ENCODE peak calls at places on chromosomes 2 and 18, in five cellular contexts. A, S, K, E and I are unnamed samples.

GRCh38 chr2:200603972-200604371 is 18.2 kb downstream of the AOX1 start:
- DNase-seq in A (peak), S (peak), K (no peak), E (no peak), I (peak)

GRCh38 chr2:147348886-147349285 is 495.9 kb upstream of the ACVR2A start:
- DNase-seq in A (no peak), S (no peak), K (no peak), E (no peak), I (no peak)

GRCh38 chr2:150626934-150627336 is 139.5 kb upstream of the RND3 start:
- DNase-seq in A (peak), S (no peak), K (no peak), E (no peak), I (no peak)

GRCh38 chr18:31578126-31578525 is 13.6 kb upstream of the TTR start:
- DNase-seq in A (no peak), S (no peak), K (no peak), E (no peak), I (no peak)

GRCh38 chr2:240121675-240122074 is 14.4 kb downstream of the COPS9 start:
- DNase-seq in A (no peak), S (no peak), K (no peak), E (no peak), I (no peak)

GRCh38 chr2:209458018-209458979 is 34.5 kb downstream of the MAP2 start:
- DNase-seq in A (peak), S (peak), K (no peak), E (no peak), I (no peak)

GRCh38 chr2:38021589-38021988 is 54.4 kb downstream of the CYP1B1 start:
- DNase-seq in A (no peak), S (no peak), K (no peak), E (no peak), I (no peak)

GRCh38 chr18:59881728-59882685 is 17.8 kb upstream of the PMAIP1 start:
- DNase-seq in A (peak), S (peak), K (no peak), E (no peak), I (peak)

GRCh38 chr2:128516938-128517337 is 198.3 kb upstream of the HS6ST1 start:
- DNase-seq in A (no peak), S (no peak), K (no peak), E (no peak), I (no peak)

GRCh38 chr2:128521482-128521881 is 202.8 kb upstream of the HS6ST1 start:
- DNase-seq in A (no peak), S (no peak), K (no peak), E (no peak), I (no peak)

GRCh38 chr2:128520340-128520739 is 201.7 kb upstream of the HS6ST1 start:
- DNase-seq in A (no peak), S (no peak), K (no peak), E (no peak), I (no peak)

GRCh38 chr2:128520787-128521186 is 202.1 kb upstream of the HS6ST1 start:
- DNase-seq in A (no peak), S (no peak), K (no peak), E (no peak), I (no peak)

DNA sequence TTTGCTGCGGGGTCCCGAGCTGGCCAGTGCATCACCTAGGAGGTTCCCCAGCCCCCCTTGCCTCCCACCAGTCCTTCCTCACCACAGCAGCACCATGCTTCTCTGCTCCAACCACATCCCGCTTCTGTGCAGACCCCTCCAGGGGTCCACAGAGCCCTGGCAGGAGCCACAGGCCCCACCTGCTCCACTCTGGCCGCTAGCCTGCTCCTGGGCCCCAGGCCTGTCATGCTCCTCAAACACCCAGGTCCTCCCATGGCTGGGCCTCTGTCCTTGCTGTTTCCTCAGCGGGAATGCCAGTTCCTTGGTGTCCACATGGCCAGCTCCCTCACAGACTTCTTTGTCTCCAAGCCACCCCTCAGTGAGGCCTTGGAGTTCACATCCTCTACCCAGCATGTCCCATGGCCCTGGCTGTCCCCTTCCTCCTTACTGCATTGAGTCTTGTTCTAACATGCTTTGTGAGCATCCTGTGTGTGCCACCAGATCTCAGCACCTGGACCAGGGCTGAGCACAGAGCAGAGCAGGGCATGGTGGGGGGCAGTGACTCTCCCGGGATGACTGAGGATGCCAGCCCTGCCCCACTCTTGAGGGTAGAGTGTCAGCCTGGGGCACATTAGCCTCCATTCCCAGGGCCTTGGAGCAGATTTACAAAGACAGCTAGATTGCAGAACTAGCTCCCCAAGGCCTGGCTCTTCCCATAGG is 201.0 kb upstream of the HS6ST1 start:
- DNase-seq in A (no peak), S (no peak), K (no peak), E (no peak), I (no peak)
- TF ChIP-seq CTCF in A (no peak), S (no peak), K (no peak), E (no peak), I (no peak)

DNA sequence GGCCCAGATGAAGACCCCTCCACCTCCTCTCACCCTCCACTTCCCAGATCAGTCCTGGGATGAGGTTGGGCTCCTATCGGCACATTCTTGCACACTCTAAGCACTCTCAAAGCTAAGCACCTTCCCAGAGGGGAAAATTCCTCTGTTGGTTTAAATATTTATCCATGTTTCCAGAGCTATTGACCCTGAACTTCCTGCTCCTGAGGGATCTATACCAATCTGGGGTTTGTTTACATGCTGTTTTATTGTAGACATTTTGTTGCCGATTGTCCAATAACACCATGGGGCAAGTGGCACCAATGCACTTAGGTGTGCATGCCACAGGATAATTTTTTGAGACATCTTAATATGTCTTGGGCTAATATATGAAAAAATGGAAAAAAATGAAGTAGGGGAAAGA is 476.2 kb downstream of the SLC4A3 start:
- DNase-seq in A (no peak), S (no peak), K (no peak), E (no peak), I (no peak)
- H3K4me3 ChIP-seq in A (no peak), S (no peak), K (no peak), E (no peak), I (no peak)

DNA sequence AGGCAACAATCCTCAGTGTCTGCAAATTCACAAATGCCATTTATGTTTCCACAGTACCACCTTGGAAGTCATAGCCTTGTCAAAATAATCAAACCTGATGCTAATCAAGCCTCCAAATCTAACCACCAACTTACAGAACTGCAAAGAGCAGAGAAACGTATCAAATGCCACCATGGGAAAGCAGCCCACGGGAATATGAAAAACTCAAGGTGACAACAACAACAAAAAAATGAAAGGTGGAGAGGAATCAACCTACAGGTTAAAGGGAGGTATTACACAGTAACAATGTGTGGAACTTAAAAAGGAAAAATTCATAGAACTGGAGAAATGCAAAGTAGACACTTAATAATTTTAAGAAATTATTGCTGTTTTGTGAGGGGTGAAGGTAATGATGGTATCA is 46.7 kb downstream of the CD226 start:
- DNase-seq in A (no peak), S (no peak), K (no peak), E (no peak), I (no peak)
- TF ChIP-seq CTCF in A (no peak), S (no peak), K (peak), E (no peak), I (no peak)

GRCh38 chr2:66445781-66446177 is 10.9 kb downstream of the MEIS1 start:
- DNase-seq in A (no peak), S (peak), K (no peak), E (peak), I (peak)
- H3K4me3 ChIP-seq in A (peak), S (peak), K (peak), E (peak), I (peak)

GRCh38 chr2:46601328-46601963 is 122.1 kb downstream of the TMEM247 start:
- DNase-seq in A (no peak), S (peak), K (no peak), E (no peak), I (peak)
- TF ChIP-seq CTCF in A (peak), S (peak), K (peak), E (peak), I (peak)

GRCh38 chr2:86335865-86336321 is 1.5 kb downstream of the REEP1 start:
- DNase-seq in A (no peak), S (no peak), K (no peak), E (no peak), I (no peak)
- H3K4me3 ChIP-seq in A (no peak), S (no peak), K (peak), E (no peak), I (no peak)